ENCODE peak calls at places on chromosome 3, in five cellular contexts. R is germinal center, Z is non-pigmented ciliary epithelial cell, H is GM12891, L is T-helper 9 cell. A is an unnamed sample.

GRCh38 chr3:78888650-78889049 is 879.1 kb downstream of the ROBO1 start:
- DNase-seq in R (no peak), Z (no peak), H (no peak), L (no peak), A (no peak)

GRCh38 chr3:41158947-41159346 is 40.4 kb upstream of the CTNNB1 start:
- DNase-seq in R (no peak), Z (no peak), H (no peak), L (no peak), A (no peak)

GRCh38 chr3:61181874-61182273 is 69.4 kb downstream of the FHIT start:
- DNase-seq in R (no peak), Z (peak), H (peak), L (no peak), A (peak)

GRCh38 chr3:143171141-143171651 is 51.6 kb downstream of the CHST2 start:
- DNase-seq in R (no peak), Z (no peak), H (no peak), L (no peak), A (peak)

GRCh38 chr3:123719785-123720531 is 135.1 kb upstream of the HACD2 start:
- DNase-seq in R (no peak), Z (no peak), H (no peak), L (no peak), A (no peak)

GRCh38 chr3:58580826-58581327 is 3.7 kb upstream of the FAM107A start:
- DNase-seq in R (no peak), Z (no peak), H (no peak), L (no peak), A (no peak)

GRCh38 chr3:148087601-148088371 is 609.9 kb upstream of the AGTR1 start:
- DNase-seq in R (no peak), Z (no peak), H (no peak), L (no peak), A (no peak)

GRCh38 chr3:9088431-9089353 is 125.4 kb upstream of the RAD18 start:
- DNase-seq in R (no peak), Z (no peak), H (no peak), L (no peak), A (no peak)

GRCh38 chr3:109363634-109364033 is 26.3 kb upstream of the DPPA4 start:
- DNase-seq in R (no peak), Z (no peak), H (no peak), L (no peak), A (no peak)

GRCh38 chr3:110743984-110744383 is 327.6 kb upstream of the NECTIN3 start:
- DNase-seq in R (no peak), Z (no peak), H (no peak), L (no peak), A (no peak)

GRCh38 chr3:17432237-17432636 is 310.2 kb downstream of the TBC1D5 start:
- DNase-seq in R (no peak), Z (no peak), H (no peak), L (no peak), A (no peak)

GRCh38 chr3:120153294-120153693 is 59.0 kb upstream of the GSK3B start:
- DNase-seq in R (no peak), Z (no peak), H (no peak), L (no peak), A (no peak)

GRCh38 chr3:69972672-69973071 is 26.9 kb upstream of the SAMMSON start:
- DNase-seq in R (no peak), Z (no peak), H (no peak), L (no peak), A (no peak)